ENCODE peak calls at places on chromosomes 3 and 15, in ten cellular contexts. One of them, this sample, is unnamed.
A peak's percentile ranks its signal among the peaks of the same experiment; 100 is the strongest.

GRCh38 chr3:3605181-3605580 is 194.1 kb upstream of the LRRN1 start:
- DNase-seq in omental fat pad: no peak
- DNase-seq in spleen: no peak
- DNase-seq in neural progenitor cell: no peak
- DNase-seq in choroid plexus epithelial cell: no peak
- DNase-seq in foreskin keratinocyte: no peak
- DNase-seq in heart right ventricle: no peak
- DNase-seq in A549: no peak
- DNase-seq in MCF 10A: no peak
- DNase-seq in cardiac fibroblast: no peak
- DNase-seq in this sample: no peak

GRCh38 chr15:29888651-29889050 is 66.4 kb upstream of the TJP1 start:
- DNase-seq in heart right ventricle: no peak
- DNase-seq in foreskin keratinocyte: no peak
- DNase-seq in spleen: no peak
- DNase-seq in omental fat pad: no peak
- DNase-seq in cardiac fibroblast: peak; percentile 73
- DNase-seq in A549: peak; percentile 14
- DNase-seq in MCF 10A: no peak
- DNase-seq in neural progenitor cell: peak; percentile 60
- DNase-seq in choroid plexus epithelial cell: peak; percentile 93
- DNase-seq in this sample: no peak

GRCh38 chr3:47420511-47421484 is 40.0 kb downstream of the PTPN23 start:
- DNase-seq in spleen: peak; percentile 93
- DNase-seq in heart right ventricle: peak; percentile 83
- DNase-seq in cardiac fibroblast: peak; percentile 91
- DNase-seq in neural progenitor cell: peak; percentile 88
- DNase-seq in omental fat pad: peak; percentile 87
- DNase-seq in A549: peak; percentile 83
- DNase-seq in foreskin keratinocyte: peak; percentile 58
- DNase-seq in MCF 10A: peak; percentile 91
- DNase-seq in choroid plexus epithelial cell: peak; percentile 92
- DNase-seq in this sample: peak; percentile 80

GRCh38 chr3:13557926-13558325 is 9.0 kb downstream of the FBLN2 start:
- DNase-seq in foreskin keratinocyte: no peak
- DNase-seq in omental fat pad: no peak
- DNase-seq in spleen: no peak
- DNase-seq in A549: no peak
- DNase-seq in neural progenitor cell: no peak
- DNase-seq in MCF 10A: no peak
- DNase-seq in cardiac fibroblast: no peak
- DNase-seq in choroid plexus epithelial cell: no peak
- DNase-seq in heart right ventricle: no peak
- DNase-seq in this sample: no peak

GRCh38 chr3:47892284-47892683 is 89.3 kb downstream of the DHX30 start:
- DNase-seq in choroid plexus epithelial cell: no peak
- DNase-seq in heart right ventricle: no peak
- DNase-seq in neural progenitor cell: peak; percentile 39
- DNase-seq in spleen: no peak
- DNase-seq in omental fat pad: no peak
- DNase-seq in cardiac fibroblast: no peak
- DNase-seq in A549: no peak
- DNase-seq in foreskin keratinocyte: no peak
- DNase-seq in MCF 10A: no peak
- DNase-seq in this sample: no peak

GRCh38 chr3:180250172-180250571 is 213.4 kb upstream of the PEX5L start:
- DNase-seq in omental fat pad: no peak
- DNase-seq in foreskin keratinocyte: peak; percentile 43
- DNase-seq in spleen: no peak
- DNase-seq in A549: no peak
- DNase-seq in MCF 10A: peak; percentile 70
- DNase-seq in choroid plexus epithelial cell: no peak
- DNase-seq in heart right ventricle: no peak
- DNase-seq in neural progenitor cell: no peak
- DNase-seq in cardiac fibroblast: no peak
- DNase-seq in this sample: no peak

GRCh38 chr3:55370272-55370671 is 116.8 kb downstream of the WNT5A start:
- DNase-seq in spleen: no peak
- DNase-seq in neural progenitor cell: no peak
- DNase-seq in choroid plexus epithelial cell: no peak
- DNase-seq in foreskin keratinocyte: no peak
- DNase-seq in cardiac fibroblast: no peak
- DNase-seq in omental fat pad: no peak
- DNase-seq in A549: no peak
- DNase-seq in heart right ventricle: no peak
- DNase-seq in MCF 10A: no peak
- DNase-seq in this sample: no peak

GRCh38 chr15:27237319-27237939 is 266.4 kb downstream of the GABRG3 start:
- DNase-seq in foreskin keratinocyte: no peak
- DNase-seq in neural progenitor cell: no peak
- DNase-seq in A549: no peak
- DNase-seq in omental fat pad: no peak
- DNase-seq in MCF 10A: no peak
- DNase-seq in cardiac fibroblast: no peak
- DNase-seq in spleen: no peak
- DNase-seq in choroid plexus epithelial cell: no peak
- DNase-seq in heart right ventricle: no peak
- DNase-seq in this sample: no peak

GRCh38 chr3:42736081-42736480 is 33.5 kb upstream of the HHATL start:
- DNase-seq in heart right ventricle: no peak
- DNase-seq in choroid plexus epithelial cell: no peak
- DNase-seq in spleen: no peak
- DNase-seq in MCF 10A: no peak
- DNase-seq in foreskin keratinocyte: no peak
- DNase-seq in omental fat pad: no peak
- DNase-seq in cardiac fibroblast: no peak
- DNase-seq in A549: no peak
- DNase-seq in neural progenitor cell: no peak
- DNase-seq in this sample: no peak

GRCh38 chr15:73331991-73332925 is 36.5 kb downstream of the HCN4 start:
- DNase-seq in omental fat pad: no peak
- DNase-seq in MCF 10A: no peak
- DNase-seq in heart right ventricle: no peak
- DNase-seq in spleen: peak; percentile 42
- DNase-seq in cardiac fibroblast: no peak
- DNase-seq in foreskin keratinocyte: no peak
- DNase-seq in choroid plexus epithelial cell: no peak
- DNase-seq in neural progenitor cell: no peak
- DNase-seq in A549: no peak
- DNase-seq in this sample: no peak

GRCh38 chr3:100954990-100955389 is 38.2 kb downstream of the ABI3BP start:
- DNase-seq in choroid plexus epithelial cell: peak; percentile 94
- DNase-seq in spleen: no peak
- DNase-seq in MCF 10A: peak; percentile 36
- DNase-seq in foreskin keratinocyte: peak; percentile 94
- DNase-seq in omental fat pad: no peak
- DNase-seq in neural progenitor cell: no peak
- DNase-seq in heart right ventricle: no peak
- DNase-seq in A549: no peak
- DNase-seq in cardiac fibroblast: peak; percentile 75
- DNase-seq in this sample: no peak

GRCh38 chr3:48425281-48425812 is 4.5 kb downstream of the PLXNB1 start:
- DNase-seq in foreskin keratinocyte: no peak
- DNase-seq in spleen: no peak
- DNase-seq in MCF 10A: no peak
- DNase-seq in A549: no peak
- DNase-seq in omental fat pad: no peak
- DNase-seq in cardiac fibroblast: peak; percentile 38
- DNase-seq in heart right ventricle: peak; percentile 54
- DNase-seq in neural progenitor cell: no peak
- DNase-seq in choroid plexus epithelial cell: peak; percentile 47
- DNase-seq in this sample: no peak

GRCh38 chr15:66714543-66714981 is 12.5 kb downstream of the SMAD6 start:
- DNase-seq in choroid plexus epithelial cell: peak; percentile 75
- DNase-seq in heart right ventricle: no peak
- DNase-seq in spleen: no peak
- DNase-seq in neural progenitor cell: peak; percentile 14
- DNase-seq in A549: no peak
- DNase-seq in omental fat pad: no peak
- DNase-seq in MCF 10A: no peak
- DNase-seq in cardiac fibroblast: peak; percentile 68
- DNase-seq in foreskin keratinocyte: no peak
- DNase-seq in this sample: no peak

GRCh38 chr3:9194509-9195184 is 54.8 kb downstream of the SRGAP3 start:
- DNase-seq in MCF 10A: peak; percentile 85
- DNase-seq in omental fat pad: no peak
- DNase-seq in foreskin keratinocyte: no peak
- DNase-seq in neural progenitor cell: no peak
- DNase-seq in choroid plexus epithelial cell: no peak
- DNase-seq in cardiac fibroblast: no peak
- DNase-seq in A549: peak; percentile 10
- DNase-seq in heart right ventricle: no peak
- DNase-seq in spleen: no peak
- DNase-seq in this sample: no peak

GRCh38 chr15:89327113-89327512 is 7.5 kb downstream of the POLG start:
- DNase-seq in heart right ventricle: no peak
- DNase-seq in A549: no peak
- DNase-seq in spleen: no peak
- DNase-seq in omental fat pad: no peak
- DNase-seq in MCF 10A: no peak
- DNase-seq in foreskin keratinocyte: no peak
- DNase-seq in cardiac fibroblast: no peak
- DNase-seq in choroid plexus epithelial cell: no peak
- DNase-seq in neural progenitor cell: no peak
- DNase-seq in this sample: no peak

GRCh38 chr15:89325039-89325803 is 9.4 kb downstream of the POLG start:
- DNase-seq in foreskin keratinocyte: no peak
- DNase-seq in choroid plexus epithelial cell: no peak
- DNase-seq in neural progenitor cell: no peak
- DNase-seq in MCF 10A: no peak
- DNase-seq in omental fat pad: no peak
- DNase-seq in A549: no peak
- DNase-seq in heart right ventricle: no peak
- DNase-seq in spleen: no peak
- DNase-seq in cardiac fibroblast: no peak
- DNase-seq in this sample: no peak

GRCh38 chr15:89323825-89324224 is 10.8 kb downstream of the POLG start:
- DNase-seq in heart right ventricle: no peak
- DNase-seq in omental fat pad: no peak
- DNase-seq in A549: no peak
- DNase-seq in spleen: no peak
- DNase-seq in MCF 10A: no peak
- DNase-seq in choroid plexus epithelial cell: no peak
- DNase-seq in neural progenitor cell: no peak
- DNase-seq in cardiac fibroblast: no peak
- DNase-seq in foreskin keratinocyte: no peak
- DNase-seq in this sample: no peak

GRCh38 chr15:89328398-89329254 is 6.0 kb downstream of the POLG start:
- DNase-seq in heart right ventricle: no peak
- DNase-seq in neural progenitor cell: no peak
- DNase-seq in foreskin keratinocyte: no peak
- DNase-seq in spleen: no peak
- DNase-seq in omental fat pad: no peak
- DNase-seq in A549: no peak
- DNase-seq in choroid plexus epithelial cell: no peak
- DNase-seq in MCF 10A: no peak
- DNase-seq in cardiac fibroblast: no peak
- DNase-seq in this sample: no peak

DNA sequence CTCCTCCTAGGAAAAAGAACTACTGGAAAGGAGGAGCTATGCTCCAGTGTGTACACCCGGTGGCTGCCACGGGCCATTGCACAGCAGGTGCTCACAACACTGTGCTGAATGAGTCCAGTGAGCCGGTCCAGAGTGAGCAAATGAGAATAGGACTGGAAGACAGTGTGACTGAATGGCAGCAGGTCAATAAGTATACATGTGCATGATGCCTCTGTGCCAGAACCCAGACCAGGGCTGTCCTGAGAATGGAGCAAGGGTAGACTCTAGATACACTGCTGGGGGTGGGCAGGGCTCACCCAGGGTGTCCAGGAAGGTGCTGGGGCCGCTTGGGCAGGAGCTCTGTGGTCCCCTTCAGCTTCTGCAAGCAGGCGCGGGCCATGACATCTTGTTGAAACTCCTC is 8.3 kb downstream of the POLG start:
- DNase-seq in omental fat pad: no peak
- DNase-seq in choroid plexus epithelial cell: no peak
- DNase-seq in neural progenitor cell: no peak
- DNase-seq in cardiac fibroblast: no peak
- DNase-seq in foreskin keratinocyte: no peak
- DNase-seq in MCF 10A: no peak
- DNase-seq in heart right ventricle: no peak
- DNase-seq in spleen: no peak
- DNase-seq in A549: no peak
- DNase-seq in this sample: no peak
- TF ChIP-seq CTCF in omental fat pad: no peak
- TF ChIP-seq CTCF in choroid plexus epithelial cell: no peak
- TF ChIP-seq CTCF in neural progenitor cell: no peak
- TF ChIP-seq CTCF in cardiac fibroblast: no peak
- TF ChIP-seq CTCF in foreskin keratinocyte: no peak
- TF ChIP-seq CTCF in MCF 10A: no peak
- TF ChIP-seq CTCF in heart right ventricle: no peak
- TF ChIP-seq CTCF in spleen: no peak
- TF ChIP-seq CTCF in A549: no peak
- TF ChIP-seq CTCF in this sample: no peak

GRCh38 chr3:4977889-4978258 is 1.4 kb upstream of the BHLHE40 start:
- DNase-seq in neural progenitor cell: no peak
- DNase-seq in omental fat pad: no peak
- DNase-seq in foreskin keratinocyte: peak; percentile 48
- DNase-seq in choroid plexus epithelial cell: peak; percentile 85
- DNase-seq in cardiac fibroblast: no peak
- DNase-seq in spleen: no peak
- DNase-seq in heart right ventricle: no peak
- DNase-seq in MCF 10A: peak; percentile 72
- DNase-seq in A549: no peak
- DNase-seq in this sample: no peak
- TF ChIP-seq CTCF in neural progenitor cell: no peak
- TF ChIP-seq CTCF in omental fat pad: no peak
- TF ChIP-seq CTCF in foreskin keratinocyte: peak; percentile 3
- TF ChIP-seq CTCF in choroid plexus epithelial cell: no peak
- TF ChIP-seq CTCF in cardiac fibroblast: no peak
- TF ChIP-seq CTCF in spleen: no peak
- TF ChIP-seq CTCF in heart right ventricle: no peak
- TF ChIP-seq CTCF in MCF 10A: no peak
- TF ChIP-seq CTCF in A549: no peak
- TF ChIP-seq CTCF in this sample: no peak

GRCh38 chr3:196127308-196128040 is 45.6 kb upstream of the TFRC start:
- DNase-seq in omental fat pad: no peak
- DNase-seq in foreskin keratinocyte: no peak
- DNase-seq in A549: no peak
- DNase-seq in choroid plexus epithelial cell: no peak
- DNase-seq in spleen: no peak
- DNase-seq in neural progenitor cell: no peak
- DNase-seq in cardiac fibroblast: no peak
- DNase-seq in heart right ventricle: no peak
- DNase-seq in MCF 10A: no peak
- DNase-seq in this sample: no peak
- TF ChIP-seq CTCF in omental fat pad: no peak
- TF ChIP-seq CTCF in foreskin keratinocyte: no peak
- TF ChIP-seq CTCF in A549: no peak
- TF ChIP-seq CTCF in choroid plexus epithelial cell: no peak
- TF ChIP-seq CTCF in spleen: no peak
- TF ChIP-seq CTCF in neural progenitor cell: no peak
- TF ChIP-seq CTCF in cardiac fibroblast: no peak
- TF ChIP-seq CTCF in heart right ventricle: no peak
- TF ChIP-seq CTCF in MCF 10A: no peak
- TF ChIP-seq CTCF in this sample: no peak

DNA sequence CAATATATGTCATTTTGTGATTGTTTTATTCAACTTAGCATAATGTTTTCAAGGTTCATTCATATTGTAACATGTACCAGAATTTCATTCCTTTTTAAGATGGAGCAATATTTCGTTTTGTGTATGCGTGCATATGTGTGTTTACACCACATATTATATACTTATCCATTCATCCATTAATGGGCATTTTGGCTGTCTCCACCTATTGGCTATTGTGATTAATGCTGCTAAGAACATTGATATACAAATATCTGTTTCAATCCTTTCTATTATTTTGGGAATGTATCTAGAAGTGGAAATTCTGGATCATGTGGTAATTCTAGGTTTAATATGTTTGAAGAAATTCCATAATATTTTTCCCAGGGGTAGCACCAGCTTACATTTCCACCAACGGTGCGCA is 403.9 kb upstream of the LMCD1 start:
- DNase-seq in foreskin keratinocyte: no peak
- DNase-seq in cardiac fibroblast: no peak
- DNase-seq in heart right ventricle: no peak
- DNase-seq in omental fat pad: no peak
- DNase-seq in A549: no peak
- DNase-seq in choroid plexus epithelial cell: no peak
- DNase-seq in MCF 10A: no peak
- DNase-seq in spleen: no peak
- DNase-seq in neural progenitor cell: no peak
- DNase-seq in this sample: no peak
- TF ChIP-seq CTCF in foreskin keratinocyte: peak; percentile 33
- TF ChIP-seq CTCF in cardiac fibroblast: peak; percentile 2
- TF ChIP-seq CTCF in heart right ventricle: no peak
- TF ChIP-seq CTCF in omental fat pad: no peak
- TF ChIP-seq CTCF in A549: no peak
- TF ChIP-seq CTCF in choroid plexus epithelial cell: no peak
- TF ChIP-seq CTCF in MCF 10A: peak; percentile 17
- TF ChIP-seq CTCF in spleen: no peak
- TF ChIP-seq CTCF in neural progenitor cell: peak; percentile 11
- TF ChIP-seq CTCF in this sample: no peak